ENCODE peak calls at places on chromosome 13, in five cellular contexts. D is HepG2, J is SK-N-SH, H is K562, Q is GM12878. I is an unnamed sample.

GRCh38 chr13:33185853-33186252 is 99.7 kb downstream of the STARD13 start:
- DNase-seq in J (no peak), D (no peak), H (no peak), Q (no peak), I (no peak)

GRCh38 chr13:75416327-75417005 is 65.5 kb downstream of the TBC1D4 start:
- DNase-seq in J (no peak), Q (peak), D (no peak), H (no peak), I (no peak)

GRCh38 chr13:98466634-98467236 is 110.2 kb downstream of the STK24 start:
- DNase-seq in H (peak), D (peak), Q (no peak), J (peak), I (no peak)

GRCh38 chr13:42991892-42992584 is at the start of gene EPSTI1:
- DNase-seq in Q (no peak), J (no peak), D (no peak), H (peak), I (no peak)

GRCh38 chr13:74061939-74062595 is 72.1 kb downstream of the KLF12 start:
- DNase-seq in Q (peak), H (no peak), J (peak), D (no peak), I (no peak)

GRCh38 chr13:81089758-81090157 is 748.8 kb upstream of the SPRY2 start:
- DNase-seq in D (no peak), H (no peak), J (no peak), Q (no peak), I (no peak)

GRCh38 chr13:99086869-99087129 is 108.9 kb upstream of the DOCK9 start:
- DNase-seq in Q (no peak), J (no peak), H (no peak), D (no peak), I (no peak)

GRCh38 chr13:36090592-36090991 is 40.6 kb downstream of the DCLK1 start:
- DNase-seq in J (no peak), H (no peak), D (no peak), Q (no peak), I (no peak)

GRCh38 chr13:26132756-26133155 is 80.9 kb upstream of the SHISA2 start:
- DNase-seq in H (no peak), D (no peak), J (no peak), Q (no peak), I (no peak)

GRCh38 chr13:21517576-21517975 is 58.5 kb upstream of the ZDHHC20 start:
- DNase-seq in D (no peak), H (no peak), Q (no peak), J (no peak), I (no peak)

GRCh38 chr13:66835040-66835628 is 395.0 kb downstream of the PCDH9 start:
- DNase-seq in D (peak), J (peak), H (no peak), Q (no peak), I (no peak)

GRCh38 chr13:26025771-26026170 is 26.0 kb downstream of the SHISA2 start:
- DNase-seq in J (no peak), D (no peak), Q (no peak), H (no peak), I (no peak)

GRCh38 chr13:50213526-50213925 is 198.3 kb downstream of the KCNRG start:
- DNase-seq in H (no peak), J (no peak), Q (no peak), D (no peak), I (no peak)

GRCh38 chr13:110641055-110642015 is 26.0 kb downstream of the NAXD start:
- DNase-seq in D (no peak), Q (no peak), H (no peak), J (peak), I (no peak)
- TF ChIP-seq ZBTB33 in D (no peak), Q (no peak), H (no peak), J (no peak), I (no peak)

GRCh38 chr13:76672422-76672821 is 213.8 kb downstream of the KCTD12 start:
- DNase-seq in Q (no peak), D (no peak), H (no peak), J (no peak), I (no peak)

GRCh38 chr13:76668716-76669115 is 217.5 kb downstream of the KCTD12 start:
- DNase-seq in J (no peak), H (no peak), D (no peak), Q (no peak), I (no peak)

GRCh38 chr13:76663941-76664340 is 222.3 kb downstream of the KCTD12 start:
- DNase-seq in Q (no peak), J (no peak), D (no peak), H (no peak), I (no peak)

GRCh38 chr13:76668141-76668540 is 218.1 kb downstream of the KCTD12 start:
- DNase-seq in Q (no peak), D (no peak), J (no peak), H (no peak), I (no peak)

DNA sequence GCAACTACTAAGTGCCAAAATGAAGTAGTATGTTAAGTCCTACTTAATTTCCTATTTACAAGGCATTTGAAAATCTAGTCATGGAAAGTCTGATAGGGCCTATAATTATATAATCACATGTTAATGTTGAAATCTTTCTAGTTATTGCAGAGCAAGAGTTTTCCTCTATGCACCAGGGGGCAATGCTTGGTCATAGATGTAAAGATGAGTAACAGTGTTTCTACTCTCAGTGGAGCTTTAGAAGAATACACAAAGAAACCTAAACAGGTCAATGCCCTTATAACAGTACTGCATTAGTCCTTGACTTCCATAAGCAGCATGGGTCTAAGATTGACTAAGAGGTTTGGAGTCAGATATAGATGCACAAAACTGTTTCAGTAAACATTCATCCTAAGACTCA is 218.7 kb downstream of the KCTD12 start:
- DNase-seq in Q (no peak), J (peak), D (no peak), H (no peak), I (no peak)
- TF ChIP-seq YY1 in Q (no peak), J (no peak), D (no peak), H (no peak), I (no peak)

DNA sequence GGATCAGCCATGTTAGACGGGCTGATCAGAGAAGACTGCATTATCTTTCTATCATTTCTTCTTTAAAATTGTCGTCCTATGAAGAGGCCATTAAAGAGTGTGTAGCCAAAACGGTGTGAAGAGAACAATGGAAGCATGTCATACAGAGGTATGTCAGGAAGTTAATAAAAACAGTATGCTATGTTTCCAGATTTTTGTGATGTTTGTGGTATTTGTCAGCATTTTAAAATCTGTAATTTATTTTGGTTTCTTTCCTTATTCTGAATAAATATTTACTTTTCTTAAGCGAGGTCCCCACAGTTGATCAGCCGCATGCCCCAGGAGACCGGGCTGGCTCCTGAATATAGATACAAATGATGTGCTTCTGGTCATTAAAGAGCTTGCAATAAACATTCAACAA is 142.9 kb upstream of the SERP2 start:
- DNase-seq in H (no peak), D (no peak), J (no peak), Q (no peak), I (no peak)
- TF ChIP-seq RAD21 in H (no peak), D (no peak), J (no peak), Q (no peak), I (no peak)

GRCh38 chr13:20311022-20311421 is 78.9 kb upstream of the GJB6 start:
- DNase-seq in H (no peak), D (no peak), J (no peak), Q (no peak), I (no peak)

GRCh38 chr13:20313896-20314295 is 81.8 kb upstream of the GJB6 start:
- DNase-seq in Q (no peak), J (no peak), D (no peak), H (no peak), I (no peak)

DNA sequence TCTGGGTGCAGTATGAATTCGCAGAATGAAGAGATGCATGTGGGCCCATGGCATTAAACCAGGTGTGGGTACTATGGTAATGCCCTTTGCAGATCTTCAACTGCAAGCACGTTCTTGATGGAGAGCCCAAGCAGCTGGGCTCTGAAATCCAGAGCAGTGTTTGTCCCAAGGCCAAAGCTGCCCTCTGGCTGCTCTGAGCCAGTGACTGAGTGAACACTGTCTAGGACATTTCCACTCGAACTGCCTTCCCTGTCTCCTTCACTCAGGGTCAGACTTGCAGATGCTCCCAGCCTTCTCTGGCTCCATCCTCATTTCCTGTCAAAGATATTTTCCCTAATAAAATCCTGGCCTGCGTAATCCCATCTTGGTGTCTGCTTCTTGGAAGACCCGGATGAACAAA is 80.2 kb upstream of the GJB6 start:
- DNase-seq in D (no peak), Q (no peak), H (no peak), J (no peak), I (no peak)
- TF ChIP-seq ZBTB33 in D (no peak), Q (no peak), H (no peak), J (no peak), I (no peak)

DNA sequence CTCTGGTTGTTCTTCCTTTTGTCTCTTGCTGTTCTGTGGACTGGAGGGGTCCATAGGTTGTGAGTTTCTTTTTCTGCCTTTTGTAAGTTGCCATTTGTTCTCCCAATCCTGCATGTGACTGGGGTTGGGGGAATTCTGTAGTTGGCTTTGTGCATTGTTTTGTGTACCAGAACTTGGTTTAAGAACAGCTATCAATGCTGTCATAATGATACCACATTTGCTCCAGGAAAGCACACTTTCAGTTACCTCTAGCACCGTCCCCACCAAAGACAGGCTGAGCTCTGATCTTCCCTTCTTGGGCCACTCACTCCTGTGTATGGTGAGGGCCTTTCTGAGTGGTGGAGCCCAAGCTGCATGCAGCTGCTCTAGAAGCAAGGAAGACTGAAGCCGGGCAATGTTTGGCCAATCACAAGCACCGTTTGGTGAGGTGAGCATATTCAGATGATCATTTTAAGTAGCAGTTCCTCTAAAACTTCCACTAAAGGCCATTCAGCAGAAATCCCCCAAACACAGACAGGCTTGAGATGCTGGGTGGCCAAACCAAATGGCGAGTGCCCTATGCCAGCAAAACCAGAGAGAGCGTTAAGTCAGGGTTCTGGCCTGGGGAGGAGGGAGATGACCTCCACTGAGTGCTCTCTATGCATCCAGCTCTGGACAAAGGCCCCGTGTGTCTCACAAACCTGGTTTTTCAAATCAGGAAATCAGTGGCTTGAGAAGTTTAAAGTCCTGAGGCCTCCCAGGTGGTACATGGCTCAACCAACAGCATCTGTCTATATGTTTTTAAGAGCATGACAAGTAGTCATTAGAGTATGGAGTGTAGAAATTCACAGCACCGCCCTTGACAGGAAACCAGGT is 120.7 kb upstream of the SPATA13 start:
- DNase-seq in D (no peak), Q (peak), H (no peak), J (no peak), I (no peak)
- TF ChIP-seq YY1 in D (no peak), Q (no peak), H (no peak), J (no peak), I (no peak)

GRCh38 chr13:97026759-97027555 is 32.7 kb upstream of the OXGR1 start:
- DNase-seq in J (no peak), Q (no peak), D (no peak), H (no peak), I (no peak)
- TF ChIP-seq RAD21 in J (no peak), Q (no peak), D (no peak), H (no peak), I (no peak)

GRCh38 chr13:41284512-41285288 is 21.3 kb upstream of the MTRF1 start:
- DNase-seq in H (no peak), D (peak), Q (no peak), J (no peak), I (peak)

GRCh38 chr13:41293272-41293671 is 17.8 kb upstream of the NAA16 start:
- DNase-seq in D (no peak), J (no peak), Q (no peak), H (no peak), I (no peak)

GRCh38 chr13:41286370-41286769 is 23.0 kb upstream of the MTRF1 start:
- DNase-seq in D (no peak), J (no peak), H (no peak), Q (no peak), I (no peak)

GRCh38 chr13:41291246-41291645 is 19.8 kb upstream of the NAA16 start:
- DNase-seq in J (no peak), D (no peak), Q (no peak), H (no peak), I (no peak)

DNA sequence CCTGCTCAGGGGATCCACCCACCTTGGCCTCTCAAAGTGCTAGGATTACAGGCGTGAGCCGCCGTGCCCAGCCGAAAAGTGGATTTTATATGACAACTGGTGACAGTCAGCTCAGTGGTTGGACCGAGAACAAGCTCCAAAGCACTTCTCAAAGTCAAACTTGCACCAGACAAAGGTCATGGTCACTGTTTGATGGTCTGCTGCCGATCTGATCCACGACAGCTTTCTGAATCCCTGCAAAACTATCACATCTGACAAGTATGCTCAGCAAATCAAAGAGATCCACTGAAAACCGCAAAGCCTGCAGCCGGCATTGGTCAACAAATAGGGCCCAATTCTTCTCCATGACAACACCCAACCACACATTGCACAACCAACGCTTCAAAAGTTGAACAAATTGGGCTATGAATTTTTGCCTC is 21.6 kb upstream of the NAA16 start:
- DNase-seq in Q (no peak), H (no peak), D (peak), J (no peak), I (no peak)
- TF ChIP-seq ZBTB33 in Q (no peak), H (no peak), D (no peak), J (no peak), I (no peak)

GRCh38 chr13:112664501-112665203 is 25.2 kb upstream of the ATP11A start:
- DNase-seq in D (no peak), J (no peak), H (no peak), Q (no peak), I (no peak)
- TF ChIP-seq YY1 in D (no peak), J (no peak), H (no peak), Q (no peak), I (no peak)

I was measured in HCT116.